ENCODE peak calls at places on chromosome 7, in four cellular contexts. O is lower leg skin, E is upper lobe of right lung, Z is nephron progenitor cell. K is an unnamed sample.

GRCh38 chr7:22944506-22944905 is 69.4 kb downstream of the HYCC1 start:
- DNase-seq in O (no peak), E (no peak), Z (no peak), K (no peak)

GRCh38 chr7:94907420-94908203 is at the start of gene PPP1R9A:
- DNase-seq in O (no peak), E (peak), Z (peak), K (peak)

GRCh38 chr7:22647451-22648257 is 79.3 kb upstream of the IL6 start:
- DNase-seq in O (no peak), E (no peak), Z (no peak), K (no peak)

GRCh38 chr7:18356195-18356645 is 139.3 kb upstream of the HDAC9 start:
- DNase-seq in O (no peak), E (no peak), Z (no peak), K (no peak)

GRCh38 chr7:129489491-129489890 is 12.8 kb upstream of the SMKR1 start:
- DNase-seq in O (no peak), E (no peak), Z (no peak), K (no peak)

GRCh38 chr7:105180002-105180401 is 166.0 kb downstream of the KMT2E start:
- DNase-seq in O (no peak), E (no peak), Z (no peak), K (no peak)

GRCh38 chr7:1121476-1121875 is 33.6 kb downstream of the GPER1 start:
- DNase-seq in O (no peak), E (peak), Z (no peak), K (no peak)

GRCh38 chr7:87129836-87130235 is 22.4 kb upstream of the DMTF1 start:
- DNase-seq in O (no peak), E (no peak), Z (no peak), K (no peak)

GRCh38 chr7:134594877-134595276 is 46.0 kb downstream of the AKR1B15 start:
- DNase-seq in O (no peak), E (no peak), Z (no peak), K (no peak)

GRCh38 chr7:14332155-14332554 is 342.7 kb upstream of the ETV1 start:
- DNase-seq in O (no peak), E (no peak), Z (peak), K (no peak)

DNA sequence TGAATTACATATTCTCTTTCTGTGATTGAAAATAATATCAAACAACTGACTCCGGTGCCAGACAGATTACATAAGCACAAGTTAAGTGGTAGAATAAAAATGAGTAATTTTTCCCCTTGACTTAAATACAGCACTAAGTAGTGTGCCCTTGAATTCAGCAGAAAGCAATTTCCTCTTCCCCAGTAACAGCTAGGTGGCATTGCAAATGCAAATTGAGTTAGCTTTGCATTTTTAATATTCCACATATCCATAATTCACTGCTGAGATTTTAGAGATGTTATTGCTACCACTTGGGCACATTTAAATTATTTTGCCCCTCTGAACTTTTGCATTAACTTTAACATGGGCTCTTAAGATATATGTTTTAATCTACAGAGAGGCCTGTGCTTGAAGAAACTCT is 89.8 kb upstream of the NPVF start:
- DNase-seq in O (no peak), E (no peak), Z (no peak), K (no peak)
- TF ChIP-seq CTCF in O (no peak), E (no peak), Z (no peak), K (no peak)

GRCh38 chr7:16447867-16448266 is 17.7 kb downstream of the SOSTDC1 start:
- DNase-seq in O (no peak), E (no peak), Z (no peak), K (no peak)
- TF ChIP-seq CTCF in O (no peak), E (no peak), Z (no peak), K (no peak)

DNA sequence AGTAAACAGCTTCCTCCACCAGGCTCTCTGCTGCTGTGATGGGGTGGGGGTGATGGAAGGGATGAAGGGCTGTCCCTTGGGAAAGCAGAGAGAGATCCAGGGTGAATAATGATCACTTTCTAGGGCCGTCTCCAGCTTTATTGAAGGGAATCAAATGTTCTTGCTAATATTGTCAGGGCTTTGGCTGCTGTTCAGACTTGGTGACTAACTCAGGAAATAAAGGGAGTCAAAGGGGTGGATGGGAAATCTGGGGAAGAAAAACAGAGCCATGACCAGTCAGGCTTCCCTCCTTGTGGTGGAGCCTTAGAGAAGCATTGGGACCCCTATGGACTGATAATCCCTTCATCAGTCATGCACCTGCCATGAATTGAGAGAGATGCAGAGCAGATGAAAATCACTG is 196.2 kb upstream of the AGK start:
- DNase-seq in O (no peak), E (no peak), Z (no peak), K (no peak)
- TF ChIP-seq CTCF in O (no peak), E (no peak), Z (no peak), K (no peak)

DNA sequence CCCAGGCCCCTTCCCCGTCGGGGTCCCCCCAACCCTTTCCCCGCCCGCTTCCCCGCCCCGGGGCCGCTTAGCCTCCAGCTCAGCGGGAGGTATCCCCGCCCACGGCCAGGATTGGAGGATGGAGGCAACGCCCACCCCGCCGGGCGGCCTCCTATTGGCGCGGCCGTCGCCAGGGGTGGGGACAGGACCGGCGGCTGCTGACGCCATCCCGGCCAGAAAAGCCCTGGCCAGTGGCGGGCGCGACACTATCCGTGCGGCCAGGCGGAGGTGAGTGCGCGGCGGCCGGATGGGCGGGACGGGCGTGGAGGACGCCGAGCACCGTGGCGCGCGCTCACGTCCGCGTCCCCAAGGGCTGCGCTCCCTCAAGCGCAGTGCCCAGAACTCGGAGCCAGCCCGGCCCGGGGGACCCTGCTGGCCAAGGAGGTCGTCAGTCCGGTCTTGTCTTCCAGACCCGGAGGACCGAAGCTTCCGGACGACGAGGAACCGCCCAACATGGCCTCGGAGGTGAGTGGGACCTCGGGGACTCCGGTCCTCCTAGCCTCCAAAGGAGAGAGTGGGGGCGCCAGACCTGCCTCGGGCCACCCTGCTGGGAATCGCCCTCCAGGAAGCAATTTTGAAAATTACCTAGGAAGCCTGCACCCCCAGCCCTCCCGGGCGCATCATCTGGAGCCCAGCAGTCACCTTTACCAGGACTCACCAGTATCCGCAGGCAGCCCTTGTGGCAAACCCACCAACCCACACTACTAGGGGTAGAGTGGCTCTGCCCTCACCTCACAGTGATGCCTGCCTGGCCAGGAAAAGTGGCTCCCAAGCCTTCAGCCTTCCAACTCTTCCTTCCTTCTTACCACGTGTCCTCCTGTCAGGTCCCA is at the start of gene ASL:
- DNase-seq in O (peak), E (peak), Z (peak), K (peak)
- TF ChIP-seq CTCF in O (no peak), E (no peak), Z (no peak), K (peak)

GRCh38 chr7:35504365-35504764 is 190.6 kb downstream of the HERPUD2 start:
- DNase-seq in O (no peak), E (no peak), Z (no peak), K (no peak)

GRCh38 chr7:35513192-35513591 is 181.7 kb downstream of the HERPUD2 start:
- DNase-seq in O (no peak), E (no peak), Z (no peak), K (no peak)

GRCh38 chr7:35512716-35513115 is 182.2 kb downstream of the HERPUD2 start:
- DNase-seq in O (no peak), E (no peak), Z (no peak), K (no peak)

GRCh38 chr7:35505031-35505430 is 189.9 kb downstream of the HERPUD2 start:
- DNase-seq in O (no peak), E (no peak), Z (no peak), K (no peak)

DNA sequence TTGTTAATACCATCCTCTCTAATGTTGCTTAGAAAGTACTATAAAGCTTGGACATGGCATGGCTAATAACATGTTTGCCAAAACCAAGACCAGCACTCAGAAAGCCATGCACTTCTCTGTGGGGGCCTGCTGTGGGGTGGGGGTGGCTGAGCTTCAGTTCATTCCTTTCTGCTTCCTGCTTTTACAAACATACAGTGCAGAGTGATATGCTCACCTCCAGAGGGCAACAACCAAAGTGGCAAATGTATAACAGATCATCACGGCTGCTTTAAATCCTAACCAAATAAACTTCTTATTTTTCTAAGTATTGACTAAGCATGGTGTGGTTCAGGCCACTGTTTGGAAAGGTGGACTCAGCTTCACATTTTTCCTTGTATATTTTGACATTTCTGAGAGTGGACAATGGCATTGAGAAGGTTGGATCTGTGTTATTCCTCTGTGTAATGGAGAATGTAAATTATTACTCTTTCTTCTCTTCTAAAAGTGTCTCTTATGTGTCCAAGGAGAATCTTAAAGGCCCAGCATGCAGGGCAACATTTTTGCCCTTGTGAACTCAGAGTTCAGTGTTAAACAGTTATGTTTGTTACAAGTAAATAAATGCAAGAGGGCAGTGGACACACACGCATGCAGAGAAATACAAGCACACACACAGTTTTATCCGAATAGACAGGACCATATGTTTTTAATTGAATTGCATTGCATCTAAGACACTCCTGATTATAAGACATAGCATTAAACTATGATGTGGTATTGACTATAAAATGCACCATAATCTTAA is 186.1 kb downstream of the HERPUD2 start:
- DNase-seq in O (no peak), E (no peak), Z (no peak), K (no peak)
- TF ChIP-seq CTCF in O (no peak), E (no peak), Z (no peak), K (no peak)

GRCh38 chr7:128398841-128399135 is 11.0 kb downstream of the IMPDH1 start:
- DNase-seq in O (no peak), E (no peak), Z (no peak), K (no peak)
- TF ChIP-seq CTCF in O (no peak), E (no peak), Z (peak), K (no peak)

GRCh38 chr7:99631311-99632109 is 14.8 kb downstream of the ZSCAN25 start:
- DNase-seq in O (no peak), E (no peak), Z (no peak), K (no peak)

GRCh38 chr7:99626661-99627060 is 9.9 kb downstream of the ZSCAN25 start:
- DNase-seq in O (no peak), E (no peak), Z (no peak), K (peak)

GRCh38 chr7:99627513-99627912 is 10.8 kb downstream of the ZSCAN25 start:
- DNase-seq in O (no peak), E (no peak), Z (no peak), K (no peak)

GRCh38 chr7:99629643-99630042 is 12.9 kb downstream of the ZSCAN25 start:
- DNase-seq in O (no peak), E (no peak), Z (no peak), K (no peak)

GRCh38 chr7:99628471-99629465 is 12.0 kb downstream of the ZSCAN25 start:
- DNase-seq in O (no peak), E (no peak), Z (no peak), K (no peak)
- TF ChIP-seq CTCF in O (no peak), E (no peak), Z (no peak), K (no peak)